ENCODE peak calls at places on chromosome 15, in six cellular contexts. O is T-helper 2 cell treated with Interferon-gamma antibody and Interleukin-4, amounts not matched to agents 5 μg/mL and 100 μg/mL, for 36 hours; Q is effector memory CD4-positive, alpha-beta T cell; B is ovary; R is fibroblast of mammary gland; L is NCI-H2171 treated with DMSO at 0.1 percent for 48 hours. X is an unnamed sample.

GRCh38 chr15:56631765-56632164 is 101.5 kb downstream of the ZNF280D start:
- DNase-seq in O (no peak), L (no peak), R (no peak), Q (no peak), B (no peak), X (no peak)

GRCh38 chr15:66706225-66706732 is 4.2 kb downstream of the SMAD6 start:
- DNase-seq in R (no peak), O (no peak), L (no peak), B (no peak), Q (no peak), X (no peak)

GRCh38 chr15:96359371-96359771 is 28.9 kb downstream of the NR2F2 start:
- DNase-seq in B (no peak), Q (no peak), L (no peak), R (no peak), O (no peak), X (no peak)

GRCh38 chr15:32682569-32682968 is 35.2 kb upstream of the GREM1 start:
- DNase-seq in B (no peak), R (peak; percentile 96), O (no peak), Q (no peak), L (no peak), X (no peak)

GRCh38 chr15:84609818-84610525 is 9.2 kb downstream of the ZSCAN2 start:
- DNase-seq in O (no peak), L (no peak), R (no peak), B (no peak), Q (no peak), X (no peak)

GRCh38 chr15:70008697-70009285 is 88.9 kb downstream of the TLE3 start:
- DNase-seq in L (no peak), O (no peak), B (no peak), Q (no peak), R (no peak), X (no peak)

GRCh38 chr15:32998979-32999677 is 195.4 kb downstream of the FMN1 start:
- DNase-seq in Q (no peak), O (no peak), L (no peak), B (no peak), R (peak; percentile 22), X (no peak)

GRCh38 chr15:26661727-26662126 is 111.1 kb downstream of the GABRB3 start:
- DNase-seq in B (no peak), O (no peak), Q (no peak), L (no peak), R (no peak), X (no peak)

GRCh38 chr15:44550256-44550655 is 13.3 kb downstream of the EIF3J start:
- DNase-seq in R (peak; percentile 66), O (no peak), Q (no peak), L (peak; percentile 53), B (no peak), X (no peak)

GRCh38 chr15:96177279-96177678 is 153.2 kb upstream of the NR2F2 start:
- DNase-seq in B (no peak), O (no peak), Q (no peak), R (no peak), L (no peak), X (no peak)

GRCh38 chr15:29121907-29122306 is 147.7 kb downstream of the NSMCE3 start:
- DNase-seq in Q (no peak), O (no peak), L (no peak), B (no peak), R (no peak), X (no peak)

GRCh38 chr15:31276596-31277298 is 49.9 kb upstream of the KLF13 start:
- DNase-seq in Q (no peak), O (peak; percentile 2), B (peak; percentile 6), L (peak; percentile 92), R (no peak), X (no peak)

GRCh38 chr15:42118650-42119531 is 24.5 kb upstream of the PLA2G4D start:
- DNase-seq in L (peak; percentile 21), Q (no peak), B (no peak), O (no peak), R (no peak), X (no peak)

GRCh38 chr15:69916169-69916785 is 181.4 kb downstream of the TLE3 start:
- DNase-seq in B (no peak), Q (no peak), O (no peak), L (no peak), R (no peak), X (no peak)

GRCh38 chr15:66004618-66005262 is 135.4 kb downstream of the RAB11A start:
- DNase-seq in R (peak; percentile 34), L (no peak), Q (no peak), B (no peak), O (no peak), X (peak; percentile 7)

GRCh38 chr15:100520132-100520921 is 8.4 kb downstream of the CERS3 start:
- DNase-seq in L (no peak), Q (no peak), B (no peak), R (no peak), O (no peak), X (peak; percentile 88)